ENCODE peak calls at places on chromosomes 3 and 15, in nine cellular contexts. A is right lobe of liver; G is A549; I is heart right ventricle; P is adrenal gland; E is GM23248; U is prostate gland; Q is body of pancreas; V is CD4-positive, CD25-positive, alpha-beta regulatory T cell. W is an unnamed sample. For H3K4me1, the result is how much of the 10 kb centered on the place peaks cover.

GRCh38 chr3:120302361-120302760 is 17.3 kb upstream of the GPR156 start:
- DNase-seq in P (peak), U (no peak), E (peak), I (no peak), G (no peak), Q (no peak), V (no peak), A (no peak), W (peak)

GRCh38 chr3:114290911-114291901 is 2.6 kb upstream of the TIGIT start:
- DNase-seq in G (peak), Q (peak), V (peak), I (peak), E (peak), A (peak), U (peak), P (peak), W (peak)

GRCh38 chr3:124993462-124993861 is 58.9 kb upstream of the MUC13 start:
- DNase-seq in V (no peak), G (no peak), I (peak), P (peak), E (peak), U (no peak), Q (no peak), A (no peak), W (no peak)

GRCh38 chr3:149830902-149831301 is 17.9 kb downstream of the RNF13 start:
- DNase-seq in E (no peak), P (no peak), I (no peak), A (no peak), V (no peak), G (no peak), Q (no peak), U (no peak), W (no peak)

GRCh38 chr3:54962200-54962599 is 34.3 kb upstream of the LRTM1 start:
- DNase-seq in A (no peak), E (no peak), U (no peak), Q (no peak), V (no peak), P (no peak), I (no peak), G (no peak), W (peak)

GRCh38 chr3:46242120-46242519 is at the start of gene CCR3:
- DNase-seq in Q (no peak), A (no peak), P (no peak), U (no peak), I (no peak), G (no peak), V (no peak), E (no peak), W (no peak)

GRCh38 chr3:72663429-72663828 is 184.8 kb downstream of the SHQ1 start:
- DNase-seq in P (no peak), U (no peak), Q (no peak), V (no peak), E (peak), A (no peak), I (no peak), G (no peak), W (no peak)

GRCh38 chr3:27507515-27508266 is 23.5 kb upstream of the SLC4A7 start:
- DNase-seq in U (peak), V (no peak), Q (peak), G (no peak), A (no peak), E (no peak), P (peak), I (no peak), W (peak)

GRCh38 chr3:146199762-146200161 is 38.8 kb upstream of the PLOD2 start:
- DNase-seq in E (no peak), G (no peak), A (no peak), Q (no peak), P (no peak), U (no peak), V (no peak), I (no peak), W (no peak)

GRCh38 chr3:53503185-53503584 is 8.8 kb downstream of the CACNA1D start:
- DNase-seq in E (no peak), P (no peak), I (no peak), A (no peak), G (no peak), Q (no peak), U (no peak), V (no peak), W (no peak)
- H3K27ac ChIP-seq in E (no peak), P (no peak), I (no peak), A (no peak), G (no peak), Q (no peak), U (no peak), V (no peak), W (no peak)

GRCh38 chr3:141368062-141368924 is at the start of gene ZBTB38:
- DNase-seq in A (peak), I (peak), U (peak), Q (peak), G (peak), P (peak), E (peak), V (no peak), W (peak)
- H3K4me1 ChIP-seq in A (under half), I (under half), U (under half), Q (under half), G (half or more), P (half or more), E (under half), V (under half), W (under half)

GRCh38 chr15:29208352-29208751 is 61.3 kb downstream of the NSMCE3 start:
- DNase-seq in P (no peak), V (no peak), U (peak), A (no peak), G (no peak), I (no peak), E (no peak), Q (no peak), W (no peak)
- H3K27ac ChIP-seq in P (no peak), V (no peak), U (no peak), A (no peak), G (no peak), I (no peak), E (no peak), Q (no peak), W (no peak)

DNA sequence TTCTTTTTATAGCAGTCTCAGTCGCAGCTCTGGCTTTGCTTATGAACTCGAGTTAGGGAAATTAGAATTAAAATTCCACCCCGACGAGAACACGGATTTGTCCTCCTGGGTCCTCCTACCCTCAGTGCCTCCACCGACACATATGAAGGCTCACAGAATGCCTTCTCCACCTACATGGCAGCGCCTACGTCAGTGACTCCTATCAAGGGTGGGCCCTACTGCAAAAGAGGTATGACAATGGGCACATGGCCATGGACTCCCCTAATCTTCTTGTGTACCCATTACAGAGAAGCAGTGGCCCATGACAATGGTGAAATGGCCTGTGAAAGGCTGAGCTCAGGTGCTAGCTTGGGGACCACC is 173.0 kb upstream of the TLE3 start:
- DNase-seq in V (no peak), A (no peak), Q (no peak), G (no peak), E (no peak), I (no peak), P (no peak), U (no peak), W (no peak)
- H3K4me1 ChIP-seq in V (under half), A (under half), Q (under half), G (under half), E (under half), I (under half), P (under half), U (under half), W (under half)

DNA sequence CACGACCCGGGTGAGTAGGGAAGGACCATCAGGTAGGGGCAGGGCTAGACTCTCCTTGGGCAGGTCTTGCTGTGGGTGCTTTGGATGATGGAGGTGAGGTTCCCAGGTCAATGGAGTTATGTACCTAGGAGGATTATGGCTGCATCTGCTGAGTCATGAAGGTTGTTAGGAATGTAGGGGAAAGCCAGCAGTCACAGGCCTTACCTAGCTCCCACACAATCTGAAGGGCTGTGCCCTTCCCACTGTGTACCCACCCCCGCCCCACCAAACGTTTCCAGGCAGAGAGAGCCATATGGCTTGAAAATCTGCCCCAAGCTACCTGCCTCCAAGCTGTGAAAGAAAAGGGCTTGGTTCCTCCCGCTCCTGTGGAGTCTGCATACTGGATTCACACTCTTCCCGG is 573.4 kb upstream of the DPPA4 start:
- DNase-seq in A (no peak), V (no peak), G (no peak), E (no peak), U (no peak), Q (no peak), P (no peak), I (no peak), W (no peak)
- H3K27ac ChIP-seq in A (no peak), V (no peak), G (no peak), E (no peak), U (no peak), Q (no peak), P (no peak), I (no peak), W (no peak)

GRCh38 chr3:127305499-127305898 is 17.7 kb upstream of the PRR20G start:
- DNase-seq in Q (no peak), A (no peak), P (no peak), V (no peak), E (no peak), G (no peak), I (no peak), U (no peak), W (no peak)
- H3K4me1 ChIP-seq in Q (under half), A (under half), P (under half), V (under half), E (under half), G (under half), I (under half), U (under half), W (under half)

DNA sequence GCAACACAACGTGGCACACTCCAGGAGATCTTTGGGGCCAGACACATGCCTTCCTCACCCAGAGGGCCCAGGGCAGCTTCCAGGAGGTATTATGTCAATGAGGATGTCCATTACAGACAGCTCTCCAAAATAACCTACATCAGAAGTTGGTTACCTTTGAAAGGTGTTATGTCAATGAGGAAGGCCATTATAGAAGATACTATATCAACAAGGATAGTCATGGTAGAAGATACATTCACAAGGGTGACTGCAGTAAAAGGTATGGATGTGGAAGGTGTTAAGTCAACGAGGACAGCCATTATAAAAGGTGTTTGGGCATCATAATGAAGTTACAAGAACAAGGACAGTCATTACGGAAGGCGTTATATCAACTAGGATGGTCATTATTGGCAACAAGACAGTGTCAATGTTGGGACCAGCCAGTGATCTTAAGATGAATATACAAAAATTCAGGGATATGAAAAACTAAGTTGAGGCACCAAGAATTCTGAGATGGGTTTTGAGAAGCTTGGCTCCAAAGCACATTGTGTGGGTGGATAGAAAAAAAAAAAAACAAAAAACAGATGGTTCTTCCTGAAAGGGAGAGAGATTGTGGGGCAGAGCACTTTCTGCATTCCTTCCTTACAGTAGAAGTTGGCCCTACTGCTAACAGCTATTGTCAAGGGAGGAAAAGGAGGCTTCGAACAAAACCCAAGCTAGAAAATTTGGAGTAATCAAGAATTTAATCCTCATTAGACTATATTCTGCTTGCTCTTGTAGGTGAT is 11.2 kb downstream of the CDCP1 start:
- DNase-seq in P (no peak), I (no peak), V (no peak), A (no peak), U (no peak), Q (no peak), E (peak), G (no peak), W (peak)
- H3K27ac ChIP-seq in P (no peak), I (no peak), V (no peak), A (no peak), U (no peak), Q (no peak), E (peak), G (peak), W (peak)

GRCh38 chr3:143168518-143169192 is 49.1 kb downstream of the CHST2 start:
- DNase-seq in A (no peak), U (no peak), V (no peak), Q (no peak), I (no peak), E (no peak), P (no peak), G (no peak), W (peak)

GRCh38 chr3:143171656-143172055 is 52.1 kb downstream of the CHST2 start:
- DNase-seq in V (no peak), A (no peak), U (no peak), I (no peak), E (peak), Q (no peak), G (no peak), P (no peak), W (peak)

GRCh38 chr3:143170676-143171075 is 51.1 kb downstream of the CHST2 start:
- DNase-seq in V (no peak), P (no peak), Q (no peak), E (peak), U (no peak), A (no peak), I (no peak), G (no peak), W (peak)

GRCh38 chr3:143171141-143171651 is 51.6 kb downstream of the CHST2 start:
- DNase-seq in P (no peak), G (no peak), I (peak), U (no peak), V (no peak), Q (no peak), E (peak), A (no peak), W (peak)

GRCh38 chr3:143170043-143170442 is 50.5 kb downstream of the CHST2 start:
- DNase-seq in A (no peak), E (no peak), U (no peak), G (no peak), Q (no peak), I (no peak), V (no peak), P (no peak), W (no peak)
- H3K4me1 ChIP-seq in A (under half), E (under half), U (under half), G (under half), Q (under half), I (under half), V (half or more), P (under half), W (under half)

DNA sequence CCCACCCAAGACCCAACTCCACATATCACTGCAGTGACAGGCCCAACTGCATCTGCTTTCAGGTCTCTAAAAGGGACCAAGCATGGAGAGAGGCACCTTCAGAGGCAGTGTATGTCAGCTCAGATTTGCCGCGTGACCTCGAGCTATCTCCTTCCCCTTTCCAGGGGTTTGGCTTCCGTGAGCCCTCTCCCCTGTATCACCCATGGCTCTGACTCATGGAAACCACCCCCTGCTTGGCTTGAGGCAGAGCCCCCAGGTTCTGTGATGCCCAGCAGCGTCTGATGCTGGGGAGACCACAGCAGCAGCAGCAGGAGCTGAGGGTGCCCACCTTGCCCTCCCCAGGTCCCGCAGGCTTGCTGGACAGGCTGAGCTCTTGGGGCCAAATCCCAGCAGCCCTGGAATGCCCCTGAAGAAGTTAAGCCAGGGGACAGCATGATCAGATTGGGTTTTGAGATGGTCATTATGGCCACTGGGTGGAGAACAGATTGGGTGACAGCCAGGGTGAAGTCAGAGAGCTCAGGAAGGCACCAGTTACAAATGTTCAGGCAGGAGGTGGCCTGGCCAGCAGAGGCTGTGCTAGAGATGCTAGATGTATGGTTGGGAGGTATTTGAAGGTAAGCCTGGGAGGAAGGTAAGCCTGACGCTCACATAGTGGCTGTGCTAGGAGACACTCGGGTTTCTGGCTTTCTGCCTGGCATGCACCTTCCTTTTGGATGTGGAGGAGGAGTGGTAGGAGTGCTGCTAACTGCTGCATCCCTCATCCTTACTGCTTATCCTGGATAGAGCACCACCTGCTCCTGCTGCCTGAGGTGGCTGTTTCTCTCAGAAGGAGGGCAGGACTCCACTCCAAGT is 42.9 kb downstream of the FGD5 start:
- DNase-seq in A (no peak), G (no peak), I (no peak), Q (no peak), V (no peak), P (no peak), E (no peak), U (no peak), W (no peak)
- H3K27ac ChIP-seq in A (no peak), G (no peak), I (peak), Q (no peak), V (no peak), P (peak), E (no peak), U (no peak), W (no peak)

GRCh38 chr3:152193673-152194267 is 75.0 kb upstream of the MBNL1 start:
- DNase-seq in G (no peak), U (no peak), P (no peak), I (no peak), V (no peak), E (no peak), A (no peak), Q (no peak), W (no peak)
- H3K4me1 ChIP-seq in G (under half), U (under half), P (under half), I (under half), V (half or more), E (under half), A (under half), Q (under half), W (under half)